ENCODE peak calls at places on chromosomes 6 and 20, in five cellular contexts. One of them, this sample, is unnamed.

GRCh38 chr6:22248513-22249308 is 48.1 kb downstream of the PRL start:
- DNase-seq in CD4-positive, alpha-beta T cell: no peak
- DNase-seq in AG10803: no peak
- DNase-seq in mucosa of descending colon: no peak
- DNase-seq in A549: peak; percentile 55
- DNase-seq in this sample: no peak

GRCh38 chr6:87698618-87699017 is 3.4 kb downstream of the AKIRIN2 start:
- DNase-seq in mucosa of descending colon: no peak
- DNase-seq in AG10803: peak; percentile 21
- DNase-seq in CD4-positive, alpha-beta T cell: no peak
- DNase-seq in A549: no peak
- DNase-seq in this sample: no peak

GRCh38 chr20:17036546-17036945 is 190.3 kb upstream of the PCSK2 start:
- DNase-seq in AG10803: peak; percentile 8
- DNase-seq in mucosa of descending colon: no peak
- DNase-seq in CD4-positive, alpha-beta T cell: no peak
- DNase-seq in A549: no peak
- DNase-seq in this sample: no peak

GRCh38 chr20:5484346-5484745 is 167.6 kb upstream of the PROKR2 start:
- DNase-seq in mucosa of descending colon: no peak
- DNase-seq in A549: no peak
- DNase-seq in CD4-positive, alpha-beta T cell: no peak
- DNase-seq in AG10803: no peak
- DNase-seq in this sample: no peak

GRCh38 chr6:145736854-145737181 is 1.5 kb upstream of the EPM2A start:
- DNase-seq in AG10803: peak; percentile 58
- DNase-seq in mucosa of descending colon: no peak
- DNase-seq in A549: no peak
- DNase-seq in CD4-positive, alpha-beta T cell: no peak
- DNase-seq in this sample: no peak

GRCh38 chr6:45289751-45290514 is 38.2 kb upstream of the RUNX2 start:
- DNase-seq in A549: no peak
- DNase-seq in mucosa of descending colon: no peak
- DNase-seq in CD4-positive, alpha-beta T cell: no peak
- DNase-seq in AG10803: no peak
- DNase-seq in this sample: no peak

GRCh38 chr6:33843086-33843695 is 39.4 kb upstream of the MLN start:
- DNase-seq in mucosa of descending colon: no peak
- DNase-seq in CD4-positive, alpha-beta T cell: no peak
- DNase-seq in A549: no peak
- DNase-seq in AG10803: peak; percentile 15
- DNase-seq in this sample: no peak

GRCh38 chr6:36735110-36735971 is 37.7 kb downstream of the RAB44 start:
- DNase-seq in A549: no peak
- DNase-seq in CD4-positive, alpha-beta T cell: no peak
- DNase-seq in AG10803: peak; percentile 90
- DNase-seq in mucosa of descending colon: peak; percentile 69
- DNase-seq in this sample: no peak

GRCh38 chr20:19486448-19486847 is 271.6 kb upstream of the RIN2 start:
- DNase-seq in A549: no peak
- DNase-seq in AG10803: no peak
- DNase-seq in CD4-positive, alpha-beta T cell: no peak
- DNase-seq in mucosa of descending colon: no peak
- DNase-seq in this sample: no peak

GRCh38 chr6:160088069-160088773 is 33.4 kb upstream of the SLC22A1 start:
- DNase-seq in mucosa of descending colon: peak; percentile 77
- DNase-seq in A549: peak; percentile 80
- DNase-seq in AG10803: peak; percentile 94
- DNase-seq in CD4-positive, alpha-beta T cell: no peak
- DNase-seq in this sample: peak; percentile 43

GRCh38 chr6:79538481-79538971 is 1.3 kb upstream of the LCA5 start:
- DNase-seq in mucosa of descending colon: no peak
- DNase-seq in A549: no peak
- DNase-seq in CD4-positive, alpha-beta T cell: no peak
- DNase-seq in AG10803: peak; percentile 6
- DNase-seq in this sample: no peak

GRCh38 chr6:25417206-25417605 is 138.0 kb downstream of the CARMIL1 start:
- DNase-seq in AG10803: no peak
- DNase-seq in A549: no peak
- DNase-seq in mucosa of descending colon: no peak
- DNase-seq in CD4-positive, alpha-beta T cell: no peak
- DNase-seq in this sample: no peak

GRCh38 chr6:165794179-165794601 is 131.1 kb upstream of the PDE10A start:
- DNase-seq in AG10803: no peak
- DNase-seq in A549: no peak
- DNase-seq in CD4-positive, alpha-beta T cell: no peak
- DNase-seq in mucosa of descending colon: no peak
- DNase-seq in this sample: no peak

GRCh38 chr20:22268675-22269074 is 315.7 kb downstream of the FOXA2 start:
- DNase-seq in A549: no peak
- DNase-seq in mucosa of descending colon: no peak
- DNase-seq in CD4-positive, alpha-beta T cell: no peak
- DNase-seq in AG10803: no peak
- DNase-seq in this sample: no peak

DNA sequence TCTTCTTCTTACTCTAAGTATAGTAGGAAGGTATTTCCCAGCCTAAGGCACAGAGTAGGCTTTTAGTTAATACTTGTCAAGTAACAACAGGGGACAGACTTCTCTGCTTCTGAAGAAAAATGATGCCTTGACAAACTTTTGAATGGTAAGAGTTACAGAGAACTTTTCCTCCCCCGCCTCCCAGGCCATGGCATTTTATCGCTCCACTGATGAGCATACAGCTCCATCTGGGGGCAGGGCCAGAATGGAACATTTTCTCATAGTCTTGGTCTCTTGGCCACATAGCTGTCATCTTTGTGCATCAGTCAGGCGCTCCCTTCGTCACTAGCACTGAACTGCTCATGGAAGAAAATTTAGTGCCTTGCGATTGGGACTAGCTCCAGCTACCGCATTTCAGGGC is 1066.8 kb upstream of the CITED2 start:
- DNase-seq in A549: no peak
- DNase-seq in CD4-positive, alpha-beta T cell: no peak
- DNase-seq in AG10803: peak; percentile 94
- DNase-seq in mucosa of descending colon: peak; percentile 46
- DNase-seq in this sample: no peak
- TF ChIP-seq CTCF in A549: peak; percentile 27
- TF ChIP-seq CTCF in CD4-positive, alpha-beta T cell: no peak
- TF ChIP-seq CTCF in AG10803: peak; percentile 64
- TF ChIP-seq CTCF in mucosa of descending colon: no peak
- TF ChIP-seq CTCF in this sample: peak; percentile 44

GRCh38 chr6:42510795-42511194 is 53.0 kb upstream of the UBR2 start:
- DNase-seq in A549: no peak
- DNase-seq in mucosa of descending colon: no peak
- DNase-seq in CD4-positive, alpha-beta T cell: no peak
- DNase-seq in AG10803: no peak
- DNase-seq in this sample: no peak
- TF ChIP-seq CTCF in A549: no peak
- TF ChIP-seq CTCF in mucosa of descending colon: no peak
- TF ChIP-seq CTCF in CD4-positive, alpha-beta T cell: no peak
- TF ChIP-seq CTCF in AG10803: peak; percentile 17
- TF ChIP-seq CTCF in this sample: no peak

DNA sequence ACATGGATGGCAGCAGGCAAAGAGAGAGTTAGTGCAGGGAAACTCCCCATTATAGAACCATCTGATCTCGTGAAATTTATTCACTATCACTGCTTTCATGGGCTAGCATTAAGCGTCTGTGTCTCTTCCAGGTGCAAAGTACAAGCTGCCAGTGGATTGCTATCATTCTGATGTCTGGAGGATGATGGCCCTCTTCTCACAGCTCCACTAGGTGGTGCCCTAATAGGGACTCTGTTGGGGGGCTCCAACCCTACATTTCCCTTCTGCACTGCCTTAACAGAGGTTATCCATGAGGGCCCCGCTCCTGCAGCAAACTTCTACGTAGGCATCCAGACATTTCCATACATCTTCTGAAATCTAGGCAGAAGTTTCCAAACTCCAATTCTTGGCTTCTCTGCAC is 347.8 kb upstream of the HS3ST5 start:
- DNase-seq in A549: no peak
- DNase-seq in CD4-positive, alpha-beta T cell: no peak
- DNase-seq in mucosa of descending colon: no peak
- DNase-seq in AG10803: no peak
- DNase-seq in this sample: no peak
- TF ChIP-seq CTCF in A549: no peak
- TF ChIP-seq CTCF in CD4-positive, alpha-beta T cell: no peak
- TF ChIP-seq CTCF in mucosa of descending colon: no peak
- TF ChIP-seq CTCF in AG10803: no peak
- TF ChIP-seq CTCF in this sample: no peak

GRCh38 chr6:27565839-27566779 is 93.2 kb upstream of the ZNF184 start:
- DNase-seq in A549: no peak
- DNase-seq in AG10803: no peak
- DNase-seq in CD4-positive, alpha-beta T cell: no peak
- DNase-seq in mucosa of descending colon: no peak
- DNase-seq in this sample: no peak
- TF ChIP-seq CTCF in A549: peak; percentile 31
- TF ChIP-seq CTCF in AG10803: no peak
- TF ChIP-seq CTCF in CD4-positive, alpha-beta T cell: no peak
- TF ChIP-seq CTCF in mucosa of descending colon: no peak
- TF ChIP-seq CTCF in this sample: no peak

GRCh38 chr6:38686270-38687042 is 16.5 kb downstream of the GLO1 start:
- DNase-seq in CD4-positive, alpha-beta T cell: no peak
- DNase-seq in AG10803: peak; percentile 1
- DNase-seq in mucosa of descending colon: no peak
- DNase-seq in A549: no peak
- DNase-seq in this sample: no peak

GRCh38 chr6:38684904-38685303 is 18.0 kb downstream of the GLO1 start:
- DNase-seq in CD4-positive, alpha-beta T cell: no peak
- DNase-seq in AG10803: no peak
- DNase-seq in A549: no peak
- DNase-seq in mucosa of descending colon: no peak
- DNase-seq in this sample: no peak

GRCh38 chr6:38687549-38687948 is 15.4 kb downstream of the GLO1 start:
- DNase-seq in A549: no peak
- DNase-seq in mucosa of descending colon: no peak
- DNase-seq in CD4-positive, alpha-beta T cell: no peak
- DNase-seq in AG10803: no peak
- DNase-seq in this sample: no peak

GRCh38 chr6:38687043-38687353 is 15.9 kb downstream of the GLO1 start:
- DNase-seq in CD4-positive, alpha-beta T cell: no peak
- DNase-seq in mucosa of descending colon: no peak
- DNase-seq in AG10803: no peak
- DNase-seq in A549: no peak
- DNase-seq in this sample: no peak

GRCh38 chr6:38688579-38689087 is 14.3 kb downstream of the GLO1 start:
- DNase-seq in AG10803: no peak
- DNase-seq in mucosa of descending colon: peak; percentile 42
- DNase-seq in A549: no peak
- DNase-seq in CD4-positive, alpha-beta T cell: no peak
- DNase-seq in this sample: no peak
- TF ChIP-seq CTCF in AG10803: no peak
- TF ChIP-seq CTCF in mucosa of descending colon: no peak
- TF ChIP-seq CTCF in A549: no peak
- TF ChIP-seq CTCF in CD4-positive, alpha-beta T cell: no peak
- TF ChIP-seq CTCF in this sample: no peak

DNA sequence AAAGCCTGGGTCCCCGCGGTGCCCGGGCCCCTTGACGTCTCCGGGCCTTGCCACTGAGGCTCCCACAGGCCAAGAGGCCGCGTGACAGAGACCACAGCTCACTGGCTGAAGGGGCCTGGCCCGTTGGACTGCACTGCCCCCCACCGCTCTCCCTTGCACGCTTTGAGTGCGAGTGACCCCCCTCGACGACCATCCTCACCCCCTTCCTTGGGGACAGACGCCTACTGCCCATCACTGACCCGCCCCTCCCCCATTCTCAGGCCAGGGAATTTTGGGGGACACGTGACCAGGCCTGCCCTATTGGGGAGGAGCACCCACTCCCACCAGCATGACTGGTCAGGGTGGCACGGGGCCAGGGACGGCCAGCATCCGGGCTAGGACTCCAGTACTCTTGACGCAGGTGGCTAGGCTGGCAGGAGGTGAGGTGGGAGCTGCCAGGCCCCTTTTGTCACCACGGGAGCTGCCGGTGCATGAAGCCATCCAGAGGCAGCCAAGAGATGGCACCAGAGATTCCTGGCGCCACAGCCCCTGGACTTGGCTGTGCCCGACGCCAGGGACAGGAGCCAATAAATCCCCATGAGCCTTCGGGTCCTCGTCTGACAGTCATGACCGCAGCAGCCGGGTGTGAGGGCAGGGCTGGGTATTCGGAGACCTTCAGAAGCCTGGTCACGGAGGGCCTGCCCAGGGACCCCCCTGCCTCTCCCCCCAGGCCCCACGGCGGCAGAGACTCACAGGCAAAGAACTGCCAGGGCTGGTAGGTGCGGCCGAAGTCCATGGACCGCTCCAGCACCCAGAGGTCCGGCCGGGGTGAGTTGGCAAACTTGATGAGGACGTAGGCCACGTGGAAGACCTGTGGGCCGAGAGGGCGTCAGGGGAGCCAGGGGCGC is 14.5 kb downstream of the LAMA5 start:
- DNase-seq in AG10803: no peak
- DNase-seq in mucosa of descending colon: no peak
- DNase-seq in CD4-positive, alpha-beta T cell: no peak
- DNase-seq in A549: peak; percentile 66
- DNase-seq in this sample: no peak
- TF ChIP-seq CTCF in AG10803: no peak
- TF ChIP-seq CTCF in mucosa of descending colon: no peak
- TF ChIP-seq CTCF in CD4-positive, alpha-beta T cell: no peak
- TF ChIP-seq CTCF in A549: peak; percentile 38
- TF ChIP-seq CTCF in this sample: peak; percentile 44

GRCh38 chr6:3068329-3069223 is at the start of gene RIPK1:
- DNase-seq in A549: peak; percentile 83
- DNase-seq in CD4-positive, alpha-beta T cell: peak; percentile 89
- DNase-seq in mucosa of descending colon: peak; percentile 97
- DNase-seq in AG10803: peak; percentile 88
- DNase-seq in this sample: peak; percentile 94
- TF ChIP-seq CTCF in A549: no peak
- TF ChIP-seq CTCF in CD4-positive, alpha-beta T cell: peak; percentile 40
- TF ChIP-seq CTCF in mucosa of descending colon: peak; percentile 22
- TF ChIP-seq CTCF in AG10803: peak; percentile 41
- TF ChIP-seq CTCF in this sample: peak; percentile 19

This sample was measured in D721Med.